ENCODE peak calls at places on chromosome 1, in five cellular contexts. J is PC-9; K is sciatic nerve; B is stimulated activated CD8-positive, alpha-beta memory T cell treated with anti-CD3 and anti-CD28 coated beads, Interleukin-7, amount 100 ng/mL, for 1 hour; S is NCI-H2029. Y is an unnamed sample.

GRCh38 chr1:59936358-59936821 is 9.8 kb upstream of the CYP2J2 start:
- DNase-seq in S (no peak), B (no peak), K (no peak), J (no peak), Y (no peak)

GRCh38 chr1:38005195-38006007 is at the start of gene FHL3:
- DNase-seq in S (no peak), K (peak; percentile 73), J (peak; percentile 76), B (no peak), Y (peak; percentile 57)

GRCh38 chr1:232676307-232676706 is 46.4 kb upstream of the SIPA1L2 start:
- DNase-seq in S (no peak), J (no peak), B (no peak), K (no peak), Y (no peak)

GRCh38 chr1:65495137-65495536 is 74.7 kb downstream of the LEPR start:
- DNase-seq in S (no peak), K (no peak), J (no peak), B (no peak), Y (no peak)

GRCh38 chr1:151739590-151740355 is 18.5 kb downstream of the RIIAD1 start:
- DNase-seq in B (no peak), S (no peak), J (peak; percentile 58), K (no peak), Y (no peak)

GRCh38 chr1:153928776-153929432 is 6.1 kb upstream of the GATAD2B start:
- DNase-seq in S (no peak), K (no peak), B (no peak), J (no peak), Y (no peak)

GRCh38 chr1:92851729-92852128 is 19.9 kb downstream of the RPL5 start:
- DNase-seq in K (no peak), J (no peak), B (no peak), S (peak; percentile 10), Y (no peak)

GRCh38 chr1:93322349-93322748 is 23.4 kb upstream of the DR1 start:
- DNase-seq in S (no peak), J (peak; percentile 60), K (no peak), B (no peak), Y (no peak)

GRCh38 chr1:16617101-16617727 is 3.9 kb upstream of the NBPF1 start:
- DNase-seq in S (no peak), K (peak; percentile 60), J (no peak), B (no peak), Y (peak; percentile 74)

Y was measured in RWPE2.